ENCODE peak calls at places on chromosomes 11 and 22, in nine cellular contexts. B is Caki2; W is stimulated activated CD8-positive, alpha-beta memory T cell treated with anti-CD3 and anti-CD28 coated beads, Interleukin-12 subunit alpha, Interleukin-12 subunit beta, amount 100 ng/mL, for 1 hour; O is SJSA1; P is D341Med; X is stimulated activated CD4-positive, alpha-beta T cell treated with anti-CD3 and anti-CD28 coated beads, Interleukin-2, amount 100 ng/mL, for 24 hours; Y is astrocyte of the spinal cord; S is myocyte; I is naive thymus-derived CD8-positive, alpha-beta T cell. H is an unnamed sample.
A peak's percentile ranks its signal among the peaks of the same experiment; 100 is the strongest.

GRCh38 chr11:26620282-26621045 is 48.4 kb upstream of the MUC15 start:
- DNase-seq in Y (no peak), I (no peak), W (no peak), P (no peak), O (no peak), X (no peak), B (no peak), S (no peak), H (no peak)

GRCh38 chr11:119567667-119568582 is 145.0 kb upstream of the THY1 start:
- DNase-seq in Y (peak; percentile 70), W (no peak), O (peak; percentile 54), P (no peak), X (no peak), S (peak; percentile 72), B (peak; percentile 74), I (no peak), H (no peak)

GRCh38 chr22:17764036-17764435 is 10.2 kb downstream of the BID start:
- DNase-seq in I (no peak), B (no peak), P (no peak), W (no peak), O (no peak), S (no peak), X (no peak), Y (no peak), H (no peak)

GRCh38 chr11:469684-470667 is 19.9 kb downstream of the PTDSS2 start:
- DNase-seq in I (no peak), W (no peak), Y (peak; percentile 52), B (no peak), S (peak; percentile 70), P (no peak), X (no peak), O (peak; percentile 40), H (no peak)

GRCh38 chr11:117871784-117872183 is 4.7 kb downstream of the FXYD6 start:
- DNase-seq in S (no peak), P (no peak), O (no peak), Y (no peak), X (no peak), B (no peak), I (no peak), W (no peak), H (no peak)

GRCh38 chr11:61541568-61541967 is 33.0 kb downstream of the LRRC10B start:
- DNase-seq in O (no peak), S (peak; percentile 54), I (no peak), B (peak; percentile 22), Y (no peak), X (no peak), P (no peak), W (no peak), H (no peak)

GRCh38 chr11:65891180-65892136 is 985 bp downstream of the CCDC85B start:
- DNase-seq in S (peak; percentile 61), B (peak; percentile 73), I (no peak), W (no peak), Y (peak; percentile 37), O (peak; percentile 72), P (peak; percentile 55), X (peak; percentile 61), H (no peak)

GRCh38 chr11:47409440-47410403 is 1.3 kb downstream of the SLC39A13 start:
- DNase-seq in O (no peak), B (no peak), Y (no peak), W (no peak), X (no peak), S (no peak), I (no peak), P (no peak), H (no peak)

GRCh38 chr11:117662255-117662654 is 134.8 kb downstream of the DSCAML1 start:
- DNase-seq in O (no peak), B (peak; percentile 18), S (no peak), I (no peak), P (no peak), X (no peak), W (no peak), Y (no peak), H (no peak)

GRCh38 chr11:121650520-121651266 is 197.9 kb upstream of the SORL1-AS1 start:
- DNase-seq in I (no peak), W (no peak), P (no peak), S (no peak), O (no peak), B (no peak), Y (no peak), X (no peak), H (no peak)

GRCh38 chr11:73265278-73265810 is 6.8 kb upstream of the P2RY6 start:
- DNase-seq in O (no peak), B (no peak), S (no peak), W (no peak), I (no peak), P (no peak), Y (no peak), X (no peak), H (no peak)

GRCh38 chr11:9462172-9462799 is 1.5 kb downstream of the ZNF143 start:
- DNase-seq in B (no peak), W (no peak), O (no peak), S (no peak), X (no peak), P (no peak), I (no peak), Y (no peak), H (no peak)

GRCh38 chr11:104151404-104152204 is 12.3 kb downstream of the PDGFD start:
- DNase-seq in O (no peak), S (peak; percentile 32), P (peak; percentile 12), X (no peak), W (no peak), I (no peak), B (no peak), Y (peak; percentile 14), H (no peak)

GRCh38 chr22:39474351-39474991 is 17.7 kb downstream of the MGAT3 start:
- DNase-seq in Y (no peak), X (no peak), O (peak; percentile 80), B (no peak), I (no peak), P (no peak), W (no peak), S (no peak), H (no peak)

GRCh38 chr22:41410311-41410751 is 28.6 kb downstream of the TEF start:
- DNase-seq in O (no peak), W (no peak), P (no peak), I (no peak), S (no peak), X (no peak), B (no peak), Y (no peak), H (no peak)

GRCh38 chr11:128680906-128681305 is 13.0 kb upstream of the FLI1 start:
- DNase-seq in I (no peak), Y (no peak), O (no peak), X (no peak), S (no peak), W (no peak), P (no peak), B (no peak), H (no peak)